ENCODE peak calls at places on chromosomes 16 and 17, in nine cellular contexts. Y, A, E, T, B, U, L, I and V are unnamed samples.

GRCh38 chr17:55351027-55351625 is 70.5 kb downstream of the MMD start:
- DNase-seq in Y (no peak), A (no peak), E (no peak), T (no peak), B (no peak), U (no peak), L (no peak), I (no peak), V (no peak)

GRCh38 chr16:16095646-16096045 is 127.6 kb downstream of the ABCC6 start:
- DNase-seq in Y (no peak), A (no peak), E (no peak), T (no peak), B (no peak), U (no peak), L (no peak), I (no peak), V (no peak)

GRCh38 chr16:27779719-27780161 is 229.8 kb downstream of the KATNIP start:
- DNase-seq in Y (peak), A (no peak), E (peak), T (no peak), B (peak), U (peak), L (no peak), I (peak), V (peak)

GRCh38 chr17:5123343-5124124 is 7.7 kb downstream of the USP6 start:
- DNase-seq in Y (no peak), A (no peak), E (no peak), T (no peak), B (peak), U (no peak), L (no peak), I (no peak), V (no peak)

GRCh38 chr16:57764341-57765159 is 29.0 kb downstream of the KATNB1 start:
- DNase-seq in Y (no peak), A (no peak), E (peak), T (no peak), B (no peak), U (no peak), L (peak), I (no peak), V (peak)

GRCh38 chr16:2809149-2809760 is 7.8 kb upstream of the PRSS21 start:
- DNase-seq in Y (no peak), A (no peak), E (no peak), T (no peak), B (no peak), U (no peak), L (no peak), I (no peak), V (no peak)

GRCh38 chr17:59804910-59805381 is 87.8 kb downstream of the TUBD1 start:
- DNase-seq in Y (peak), A (no peak), E (no peak), T (no peak), B (no peak), U (no peak), L (no peak), I (no peak), V (peak)

GRCh38 chr16:76360384-76360783 is 83.2 kb downstream of the CNTNAP4 start:
- DNase-seq in Y (no peak), A (no peak), E (no peak), T (no peak), B (no peak), U (no peak), L (no peak), I (no peak), V (no peak)

GRCh38 chr17:6460531-6461161 is 16.4 kb downstream of the PIMREG start:
- DNase-seq in Y (no peak), A (no peak), E (no peak), T (no peak), B (no peak), U (no peak), L (no peak), I (no peak), V (no peak)

GRCh38 chr17:4334776-4335175 is 31.7 kb downstream of the UBE2G1 start:
- DNase-seq in Y (no peak), A (no peak), E (no peak), T (no peak), B (no peak), U (no peak), L (no peak), I (no peak), V (no peak)